ENCODE peak calls at places on chromosomes 12 and 14, in six cellular contexts. Z is RWPE2; O is Right ventricle myocardium superior; F is naive thymus-derived CD8-positive, alpha-beta T cell; Q is CD8-positive, alpha-beta T cell; R is natural killer cell. S is an unnamed sample.

GRCh38 chr14:53391156-53391555 is 238.0 kb upstream of the DDHD1 start:
- ATAC-seq in F (no peak), Q (no peak), O (no peak), R (no peak), Z (no peak), S (no peak)

GRCh38 chr14:74085828-74086227 is 1.1 kb downstream of the LIN52 start:
- ATAC-seq in O (no peak), F (no peak), Z (no peak), Q (no peak), R (no peak), S (no peak)

GRCh38 chr12:39331539-39332261 is 111.2 kb downstream of the KIF21A start:
- ATAC-seq in F (no peak), Z (no peak), R (peak), O (no peak), Q (peak), S (no peak)

GRCh38 chr12:46174061-46174662 is 94.7 kb downstream of the SLC38A1 start:
- ATAC-seq in R (no peak), Q (no peak), Z (no peak), F (no peak), O (no peak), S (no peak)

GRCh38 chr12:25373396-25373795 is 122.7 kb upstream of the KRAS start:
- ATAC-seq in Q (no peak), R (no peak), O (no peak), F (no peak), Z (no peak), S (no peak)

GRCh38 chr12:117408161-117408791 is 46.9 kb upstream of the NOS1 start:
- ATAC-seq in F (no peak), Q (no peak), Z (peak), R (no peak), O (peak), S (peak)

GRCh38 chr12:4117386-4118016 is 156.1 kb upstream of the CCND2 start:
- ATAC-seq in O (no peak), Z (no peak), Q (no peak), R (no peak), F (peak), S (no peak)

GRCh38 chr14:40204441-40205175 is 772.4 kb upstream of the FBXO33 start:
- ATAC-seq in Q (no peak), F (no peak), R (no peak), O (no peak), Z (no peak), S (no peak)

GRCh38 chr14:65072256-65072655 is 30.1 kb downstream of the MAX start:
- ATAC-seq in Z (no peak), O (no peak), F (no peak), Q (no peak), R (no peak), S (no peak)